ENCODE peak calls at places on chromosome 9, in ten cellular contexts. V is heart right ventricle; E is CD8-positive, alpha-beta T cell; G is ascending aorta; P is heart left ventricle; H is neural progenitor cell; S is prostate gland; I is IMR-90; Z is endodermal cell; J is MM.1S. C is an unnamed sample.

GRCh38 chr9:15220658-15221310 is 86.2 kb downstream of the TTC39B start:
- DNase-seq in V (no peak), E (no peak), G (no peak), P (no peak), H (no peak), S (no peak), I (peak; percentile 46), Z (no peak), J (no peak), C (no peak)

GRCh38 chr9:79574166-79574565 is 2.4 kb downstream of the TLE4 start:
- DNase-seq in V (no peak), E (no peak), G (no peak), P (no peak), H (no peak), S (no peak), I (no peak), Z (no peak), J (no peak), C (no peak)

GRCh38 chr9:35907732-35908483 is 1.4 kb upstream of the SPAAR start:
- DNase-seq in V (peak; percentile 77), E (no peak), G (peak; percentile 91), P (peak; percentile 76), H (peak; percentile 39), S (peak; percentile 28), I (peak; percentile 88), Z (peak; percentile 90), J (no peak), C (peak; percentile 75)

GRCh38 chr9:83473488-83473971 is 64.7 kb downstream of the FRMD3 start:
- DNase-seq in V (no peak), E (no peak), G (no peak), P (no peak), H (no peak), S (no peak), I (no peak), Z (no peak), J (peak; percentile 11), C (no peak)

GRCh38 chr9:77291714-77292113 is 114.4 kb downstream of the VPS13A start:
- DNase-seq in V (no peak), E (no peak), G (no peak), P (no peak), H (peak; percentile 47), S (no peak), I (peak; percentile 33), Z (peak; percentile 77), J (no peak), C (no peak)

GRCh38 chr9:129542761-129543160 is 78.1 kb downstream of the C9orf50 start:
- DNase-seq in V (no peak), E (no peak), G (no peak), P (no peak), H (no peak), S (no peak), I (no peak), Z (no peak), J (no peak), C (no peak)

GRCh38 chr9:2427016-2427891 is 194.3 kb upstream of the VLDLR start:
- DNase-seq in V (peak; percentile 38), E (no peak), G (no peak), P (no peak), H (no peak), S (no peak), I (no peak), Z (no peak), J (no peak), C (peak; percentile 56)

GRCh38 chr9:109272045-109272444 is 48.8 kb downstream of the EPB41L4B start:
- DNase-seq in V (no peak), E (no peak), G (no peak), P (no peak), H (no peak), S (no peak), I (no peak), Z (no peak), J (no peak), C (no peak)

GRCh38 chr9:30713279-30713678 is 1671.2 kb upstream of the ACO1 start:
- DNase-seq in V (no peak), E (no peak), G (no peak), P (no peak), H (no peak), S (no peak), I (no peak), Z (no peak), J (no peak), C (no peak)

GRCh38 chr9:120900821-120901220 is 23.8 kb upstream of the PHF19 start:
- DNase-seq in V (no peak), E (no peak), G (no peak), P (no peak), H (no peak), S (no peak), I (no peak), Z (no peak), J (no peak), C (no peak)

GRCh38 chr9:96164268-96164683 is 137.7 kb downstream of the HSD17B3 start:
- DNase-seq in V (no peak), E (no peak), G (peak; percentile 45), P (no peak), H (no peak), S (no peak), I (no peak), Z (no peak), J (no peak), C (no peak)

GRCh38 chr9:84620338-84620737 is 49.2 kb upstream of the NTRK2 start:
- DNase-seq in V (no peak), E (no peak), G (no peak), P (no peak), H (no peak), S (no peak), I (no peak), Z (no peak), J (no peak), C (no peak)

GRCh38 chr9:129665008-129665771 is at the start of gene PRRX2:
- DNase-seq in V (peak; percentile 44), E (peak; percentile 34), G (peak; percentile 77), P (peak; percentile 41), H (peak; percentile 80), S (no peak), I (peak; percentile 43), Z (peak; percentile 85), J (no peak), C (peak; percentile 22)

GRCh38 chr9:129506892-129507291 is 114.0 kb downstream of the C9orf50 start:
- DNase-seq in V (no peak), E (no peak), G (no peak), P (no peak), H (no peak), S (no peak), I (peak; percentile 48), Z (no peak), J (no peak), C (no peak)

GRCh38 chr9:129109952-129110739 is 447 bp downstream of the CRAT start:
- DNase-seq in V (peak; percentile 47), E (peak; percentile 27), G (peak; percentile 80), P (peak; percentile 39), H (no peak), S (no peak), I (peak; percentile 28), Z (no peak), J (no peak), C (no peak)

GRCh38 chr9:90929616-90930015 is 128.0 kb downstream of the SYK start:
- DNase-seq in V (no peak), E (no peak), G (no peak), P (no peak), H (no peak), S (no peak), I (no peak), Z (no peak), J (no peak), C (no peak)

DNA sequence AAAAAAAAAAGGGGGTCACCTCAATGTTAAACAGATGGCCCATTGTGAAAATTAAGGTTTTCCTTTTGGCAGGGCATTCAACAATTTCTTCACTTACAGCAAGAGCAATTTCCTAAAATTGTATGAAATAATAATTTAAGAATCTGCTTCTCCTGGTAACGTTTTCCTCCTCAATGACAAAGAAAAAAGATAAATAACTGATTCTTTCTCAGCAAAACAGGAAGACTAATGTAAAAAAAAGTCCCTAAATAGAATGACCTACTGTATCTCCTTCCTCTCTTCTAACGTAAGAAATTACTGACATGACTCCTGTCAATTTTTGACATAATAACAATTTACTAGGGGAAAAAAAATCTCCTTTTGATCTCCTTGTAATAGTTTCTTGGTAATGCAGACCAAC is 25.5 kb downstream of the ABHD17B start:
- DNase-seq in V (no peak), E (no peak), G (no peak), P (no peak), H (no peak), S (no peak), I (no peak), Z (no peak), J (no peak), C (no peak)
- H3K9me3 ChIP-seq in V (peaks cover 43% of the 10 kb centered on the region), E (peaks cover 4% of the 10 kb centered on the region), G (peaks cover 30% of the 10 kb centered on the region), P (no peaks in the 10 kb centered on the region), H (peaks cover 16% of the 10 kb centered on the region), S (no peaks in the 10 kb centered on the region), I (peaks cover 3% of the 10 kb centered on the region), Z (peaks cover 20% of the 10 kb centered on the region), J (no peaks in the 10 kb centered on the region), C (peaks cover 35% of the 10 kb centered on the region)

GRCh38 chr9:117169089-117169488 is 245.8 kb downstream of the ASTN2 start:
- DNase-seq in V (no peak), E (no peak), G (no peak), P (no peak), H (no peak), S (no peak), I (no peak), Z (no peak), J (no peak), C (no peak)

GRCh38 chr9:117160254-117160653 is 254.6 kb downstream of the ASTN2 start:
- DNase-seq in V (no peak), E (no peak), G (no peak), P (no peak), H (peak; percentile 16), S (no peak), I (no peak), Z (no peak), J (no peak), C (no peak)

GRCh38 chr9:117164512-117164911 is 250.3 kb downstream of the ASTN2 start:
- DNase-seq in V (no peak), E (no peak), G (no peak), P (no peak), H (no peak), S (no peak), I (no peak), Z (no peak), J (no peak), C (no peak)
- TF ChIP-seq CTCF in V (no peak), E (no peak), G (no peak), P (no peak), H (no peak), S (no peak), I (no peak), Z (no peak), J (no peak), C (no peak)

DNA sequence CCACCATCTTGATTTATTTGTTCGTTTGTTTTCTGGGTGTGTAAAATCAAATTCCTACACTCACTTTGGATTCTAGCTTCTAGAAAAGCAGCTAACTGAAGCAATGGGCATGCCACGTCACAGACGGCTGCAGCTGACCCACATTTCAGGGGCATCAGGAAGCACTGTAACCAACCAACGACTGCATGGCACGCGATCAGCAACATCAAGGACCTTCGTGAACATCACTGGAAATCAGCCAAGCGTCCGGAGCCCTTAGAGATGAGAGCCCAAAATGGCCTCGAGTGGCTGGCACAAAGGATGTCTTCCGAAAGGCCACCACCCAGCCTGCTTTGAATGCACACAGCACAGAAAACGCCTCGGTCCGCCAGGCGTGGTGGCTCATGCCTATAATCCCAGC is 191.1 kb downstream of the OLFM1 start:
- DNase-seq in V (no peak), E (no peak), G (no peak), P (no peak), H (no peak), S (no peak), I (no peak), Z (no peak), J (no peak), C (no peak)
- H3K9me3 ChIP-seq in V (no peaks in the 10 kb centered on the region), E (no peaks in the 10 kb centered on the region), G (no peaks in the 10 kb centered on the region), P (no peaks in the 10 kb centered on the region), H (no peaks in the 10 kb centered on the region), S (no peaks in the 10 kb centered on the region), I (peaks cover 37% of the 10 kb centered on the region), Z (no peaks in the 10 kb centered on the region), J (no peaks in the 10 kb centered on the region), C (no peaks in the 10 kb centered on the region)

GRCh38 chr9:116208417-116209232 is 55.0 kb downstream of the PAPPA start:
- DNase-seq in V (no peak), E (no peak), G (no peak), P (no peak), H (no peak), S (no peak), I (peak; percentile 76), Z (no peak), J (no peak), C (no peak)
- TF ChIP-seq CTCF in V (no peak), E (no peak), G (no peak), P (no peak), H (no peak), S (no peak), I (peak; percentile 37), Z (no peak), J (no peak), C (no peak)